ENCODE peak calls at places on chromosomes 6 and 20, in five cellular contexts. R, F, W, J and S are unnamed samples.
A peak's percentile ranks its signal among the peaks of the same experiment; 100 is the strongest.

GRCh38 chr6:53011993-53012392 is 16.9 kb upstream of the GSTA4 start:
- DNase-seq in R (no peak), F (no peak), W (no peak), J (no peak), S (no peak)

GRCh38 chr6:91130126-91130525 is 543.3 kb upstream of the MAP3K7 start:
- DNase-seq in R (no peak), F (no peak), W (no peak), J (no peak), S (no peak)

GRCh38 chr6:31580446-31580755 is 1.8 kb downstream of the LTB start:
- DNase-seq in R (no peak), F (no peak), W (no peak), J (no peak), S (no peak)

GRCh38 chr20:15005300-15005986 is 668.0 kb upstream of the FLRT3 start:
- DNase-seq in R (no peak), F (no peak), W (no peak), J (peak; percentile 17), S (no peak)

GRCh38 chr6:73954843-73955242 is 258.8 kb downstream of the CD109 start:
- DNase-seq in R (peak; percentile 57), F (no peak), W (no peak), J (no peak), S (no peak)

GRCh38 chr6:24460966-24461365 is 28.4 kb downstream of the GPLD1 start:
- DNase-seq in R (no peak), F (no peak), W (no peak), J (no peak), S (no peak)

GRCh38 chr6:4224082-4224978 is 89.0 kb upstream of the ECI2 start:
- DNase-seq in R (no peak), F (no peak), W (no peak), J (peak; percentile 74), S (no peak)

GRCh38 chr20:9978395-9979004 is 56.3 kb upstream of the ANKEF1 start:
- DNase-seq in R (peak; percentile 66), F (no peak), W (peak; percentile 84), J (peak; percentile 86), S (peak; percentile 59)

GRCh38 chr20:39588148-39588757 is 626.1 kb downstream of the DHX35 start:
- DNase-seq in R (no peak), F (no peak), W (no peak), J (no peak), S (no peak)

GRCh38 chr6:25280617-25280990 is 1.4 kb downstream of the CARMIL1 start:
- DNase-seq in R (no peak), F (no peak), W (no peak), J (peak; percentile 31), S (no peak)

GRCh38 chr6:3259491-3259958 is 778 bp downstream of the PSMG4 start:
- DNase-seq in R (no peak), F (peak; percentile 59), W (no peak), J (peak; percentile 55), S (peak; percentile 57)

GRCh38 chr6:31161216-31162126 is 3.1 kb downstream of the TCF19 start:
- DNase-seq in R (no peak), F (no peak), W (no peak), J (no peak), S (no peak)

GRCh38 chr6:155534678-155535077 is 79.0 kb upstream of the NOX3 start:
- DNase-seq in R (no peak), F (no peak), W (no peak), J (no peak), S (no peak)

GRCh38 chr6:156757849-156758248 is 19.3 kb upstream of the ARID1B start:
- DNase-seq in R (no peak), F (no peak), W (no peak), J (no peak), S (no peak)

GRCh38 chr20:8795404-8795803 is 273.5 kb upstream of the PLCB4 start:
- DNase-seq in R (no peak), F (no peak), W (no peak), J (no peak), S (no peak)

GRCh38 chr20:20267685-20268429 is 100.0 kb upstream of the INSM1 start:
- DNase-seq in R (no peak), F (no peak), W (no peak), J (no peak), S (no peak)

GRCh38 chr6:119461187-119461586 is 111.6 kb upstream of the MAN1A1 start:
- DNase-seq in R (no peak), F (no peak), W (no peak), J (no peak), S (no peak)